ENCODE peak calls at places on chromosomes 7 and 10, in five cellular contexts. K is spleen, G is HCT116, D is endothelial cell of umbilical vein, N is suprapubic skin. O is an unnamed sample.

GRCh38 chr10:4546500-4546899 is 279.5 kb upstream of the AKR1E2 start:
- DNase-seq in D (no peak), G (peak; percentile 16), N (no peak), K (no peak), O (no peak)

GRCh38 chr7:157850481-157851444 is 514.0 kb downstream of the DNAJB6 start:
- DNase-seq in G (no peak), N (no peak), D (no peak), K (no peak), O (no peak)

GRCh38 chr7:108246227-108246837 is 116.2 kb upstream of the LAMB4 start:
- DNase-seq in G (peak; percentile 61), N (no peak), K (no peak), D (peak; percentile 91), O (no peak)

GRCh38 chr10:7551891-7552731 is 114.7 kb downstream of the ITIH5 start:
- DNase-seq in G (no peak), D (no peak), K (no peak), N (no peak), O (no peak)

GRCh38 chr7:39621261-39621660 is 2.1 kb upstream of the RALA start:
- DNase-seq in K (no peak), G (no peak), N (no peak), D (no peak), O (no peak)

GRCh38 chr10:74825033-74825370 is 1.4 kb upstream of the KAT6B start:
- DNase-seq in K (peak; percentile 93), D (peak; percentile 32), G (no peak), N (no peak), O (peak; percentile 75)

GRCh38 chr7:33108931-33109757 is at the start of gene RP9:
- DNase-seq in G (peak; percentile 57), K (peak; percentile 95), N (peak; percentile 70), D (peak; percentile 70), O (peak; percentile 77)

GRCh38 chr10:100739516-100740368 is 5.6 kb upstream of the PAX2 start:
- DNase-seq in N (no peak), G (no peak), K (peak; percentile 61), D (no peak), O (peak; percentile 38)

GRCh38 chr10:110365356-110366143 is 60.8 kb upstream of the SMNDC1 start:
- DNase-seq in K (no peak), D (no peak), G (no peak), N (no peak), O (no peak)

GRCh38 chr7:82810558-82811259 is 352.0 kb downstream of the PCLO start:
- DNase-seq in G (peak; percentile 45), K (no peak), N (no peak), D (peak; percentile 70), O (no peak)

GRCh38 chr10:124512600-124512999 is 51.0 kb downstream of the LHPP start:
- DNase-seq in G (no peak), D (no peak), N (no peak), K (peak; percentile 50), O (peak; percentile 26)

GRCh38 chr10:132984008-132984295 is 41.6 kb upstream of the CFAP46 start:
- DNase-seq in K (no peak), N (no peak), G (no peak), D (no peak), O (no peak)

GRCh38 chr7:139645572-139646523 is 122.4 kb downstream of the CLEC2L start:
- DNase-seq in N (peak; percentile 83), G (peak; percentile 63), K (peak; percentile 91), D (peak; percentile 79), O (peak; percentile 86)

GRCh38 chr7:81267508-81267907 is 348.7 kb upstream of the SEMA3C start:
- DNase-seq in K (no peak), D (peak; percentile 24), G (no peak), N (no peak), O (no peak)

GRCh38 chr10:123995082-123995460 is 98.3 kb downstream of the CHST15 start:
- DNase-seq in D (peak; percentile 8), G (peak; percentile 32), N (no peak), K (peak; percentile 78), O (no peak)

GRCh38 chr10:21733710-21734109 is 199.7 kb downstream of the MLLT10 start:
- DNase-seq in G (no peak), K (no peak), D (no peak), N (no peak), O (no peak)

GRCh38 chr10:78964952-78965633 is 103.7 kb upstream of the ZMIZ1 start:
- DNase-seq in D (peak; percentile 66), K (no peak), N (no peak), G (peak; percentile 81), O (peak; percentile 80)

GRCh38 chr7:284762-285722 is 4.9 kb upstream of the FOXL3 start:
- DNase-seq in G (no peak), D (no peak), K (peak; percentile 69), N (peak; percentile 36), O (peak; percentile 47)

GRCh38 chr7:27185708-27186449 is 847 bp upstream of the HOXA11 start:
- DNase-seq in G (no peak), K (peak; percentile 58), N (peak; percentile 72), D (peak; percentile 54), O (peak; percentile 74)

GRCh38 chr10:90227259-90227658 is 525.9 kb downstream of the KIF20B start:
- DNase-seq in N (no peak), K (no peak), D (peak; percentile 88), G (peak; percentile 99), O (no peak)

GRCh38 chr7:99092064-99092720 is 51.7 kb downstream of the SMURF1 start:
- DNase-seq in D (no peak), G (no peak), N (no peak), K (no peak), O (no peak)

GRCh38 chr10:84590794-84591193 is 262.4 kb downstream of the CCSER2 start:
- DNase-seq in G (no peak), N (no peak), D (no peak), K (peak; percentile 35), O (peak; percentile 94)

GRCh38 chr7:148630078-148630477 is 39.5 kb downstream of the C7orf33 start:
- DNase-seq in N (no peak), D (no peak), G (no peak), K (no peak), O (no peak)

GRCh38 chr10:49164587-49165188 is 23.5 kb downstream of the TMEM273 start:
- DNase-seq in G (peak; percentile 48), D (peak; percentile 56), K (peak; percentile 80), N (no peak), O (no peak)

GRCh38 chr7:110973566-110973965 is 117.4 kb upstream of the LRRN3 start:
- DNase-seq in D (no peak), G (no peak), N (no peak), K (no peak), O (no peak)

DNA sequence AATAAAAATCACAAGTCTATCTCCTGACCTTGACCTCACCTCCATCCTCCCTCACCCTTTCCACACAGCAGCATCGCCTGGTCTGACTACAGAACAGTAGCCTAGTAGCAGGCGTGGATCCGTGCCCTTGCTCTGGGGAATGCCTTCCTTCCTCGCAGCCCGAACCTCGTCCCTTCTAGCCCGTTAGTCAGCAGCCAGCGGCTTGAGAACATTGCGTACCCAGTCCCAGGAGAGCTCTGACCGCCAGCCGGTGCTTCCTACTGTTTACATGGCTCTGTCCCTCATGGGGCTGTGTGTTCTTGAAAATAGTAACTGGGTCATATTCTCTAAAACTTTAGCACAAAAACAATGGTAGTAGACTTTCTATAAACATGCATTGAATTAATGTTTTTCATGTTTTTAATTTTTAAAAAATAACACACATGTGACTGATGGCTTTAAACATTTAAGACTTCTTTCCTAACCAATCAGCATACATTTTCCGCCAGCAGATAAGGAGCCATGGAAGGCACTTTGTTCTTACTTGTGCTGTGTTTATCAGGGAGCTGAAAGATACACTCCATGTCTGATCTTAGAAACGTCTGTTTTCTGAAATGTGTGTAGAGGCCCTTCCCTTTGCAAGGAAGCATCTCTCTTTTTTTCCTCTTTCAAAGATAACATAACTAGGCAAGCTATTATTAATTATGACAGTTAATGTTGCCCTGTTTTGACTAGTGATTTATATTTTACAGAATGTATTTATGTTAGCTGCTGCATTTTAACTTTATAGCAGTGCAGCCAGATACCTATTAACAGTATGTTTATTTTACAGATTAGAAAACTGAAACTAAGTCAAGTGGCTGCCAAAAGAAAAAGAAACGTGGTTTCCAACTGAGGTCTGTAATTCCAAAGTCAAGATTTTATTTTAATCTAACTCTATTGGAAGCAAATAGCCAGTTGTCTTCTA is 683.0 kb upstream of the IGFBP3 start:
- DNase-seq in K (peak; percentile 78), D (peak; percentile 89), G (no peak), N (peak; percentile 96), O (peak; percentile 99)
- TF ChIP-seq POLR2AphosphoS5 in K (peak; percentile 53), D (peak; percentile 16), G (no peak), N (peak; percentile 73), O (peak; percentile 93)

DNA sequence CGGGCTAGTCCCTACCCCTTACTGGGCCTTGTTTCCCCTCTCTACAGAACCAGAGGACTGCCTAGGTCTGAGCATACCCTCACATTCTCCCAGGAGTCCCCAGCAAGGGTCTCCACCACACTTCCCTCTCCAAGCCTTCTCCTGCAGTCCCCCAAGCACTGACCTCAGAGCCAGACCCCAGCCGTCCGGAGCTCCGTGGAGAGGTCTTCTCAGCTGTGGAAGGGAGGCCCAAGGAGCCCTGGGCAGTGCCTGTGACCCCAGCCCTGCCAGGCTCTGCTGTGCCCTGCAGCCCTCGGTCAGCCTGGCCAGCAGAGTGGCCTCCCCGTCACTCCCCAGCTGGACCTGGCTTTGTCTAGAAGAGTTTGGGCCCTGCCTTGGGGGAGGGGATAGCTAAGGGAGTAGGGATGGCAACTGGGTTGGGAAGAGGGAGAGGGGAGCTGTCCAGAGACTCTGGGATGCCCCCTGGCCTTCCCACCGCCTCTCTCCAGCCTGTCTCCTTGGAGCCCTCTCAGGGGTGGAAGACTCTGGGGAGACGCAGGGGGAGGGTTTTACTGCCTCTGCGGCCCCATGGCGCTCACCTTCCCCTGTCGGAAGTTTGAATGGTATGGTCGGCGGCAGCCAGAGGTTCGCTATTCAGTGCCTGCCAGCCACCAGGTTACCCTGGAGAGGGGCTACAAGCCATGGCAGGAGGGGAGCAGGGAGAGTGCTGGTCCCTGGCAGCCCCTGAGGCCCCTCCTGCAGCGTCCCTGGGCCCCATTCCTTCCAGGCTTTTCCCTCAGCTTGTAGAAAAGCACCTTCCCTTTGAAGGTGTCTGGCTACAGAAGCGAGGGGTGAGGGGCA is at the start of gene C10orf105:
- DNase-seq in K (no peak), D (no peak), G (no peak), N (no peak), O (no peak)
- TF ChIP-seq POLR2AphosphoS5 in K (no peak), D (no peak), G (no peak), N (no peak), O (no peak)

GRCh38 chr7:11054033-11054432 is 80.4 kb downstream of the PHF14 start:
- DNase-seq in N (no peak), G (no peak), K (no peak), D (no peak), O (no peak)
- TF ChIP-seq POLR2AphosphoS5 in N (no peak), G (no peak), K (no peak), D (no peak), O (no peak)

GRCh38 chr10:86958109-86958830 is at the start of gene SNCG:
- DNase-seq in N (peak; percentile 73), K (peak; percentile 76), D (peak; percentile 68), G (no peak), O (peak; percentile 65)

GRCh38 chr10:86960003-86960862 is 1.8 kb downstream of the SNCG start:
- DNase-seq in G (peak; percentile 64), N (peak; percentile 69), D (peak; percentile 85), K (peak; percentile 78), O (no peak)

GRCh38 chr10:86959737-86960002 is 1.3 kb downstream of the SNCG start:
- DNase-seq in K (no peak), N (no peak), D (no peak), G (no peak), O (no peak)

GRCh38 chr10:86957471-86958108 is at the start of gene MMRN2:
- DNase-seq in K (peak; percentile 80), G (no peak), N (no peak), D (peak; percentile 85), O (no peak)

GRCh38 chr10:86958831-86959736 is 685 bp downstream of the SNCG start:
- DNase-seq in D (peak; percentile 79), K (peak; percentile 81), G (peak; percentile 62), N (peak; percentile 77), O (peak; percentile 74)
- TF ChIP-seq POLR2AphosphoS5 in D (peak; percentile 79), K (peak; percentile 65), G (peak; percentile 87), N (no peak), O (no peak)

GRCh38 chr7:137852108-137852507 is 5.3 kb upstream of the DGKI start:
- DNase-seq in D (no peak), N (no peak), K (no peak), G (no peak), O (no peak)
- TF ChIP-seq POLR2AphosphoS5 in D (no peak), N (no peak), K (no peak), G (no peak), O (no peak)

O was measured in sigmoid colon.